ENCODE peak calls at places on chromosome 5, in four cellular contexts. Z, E, C and G are unnamed samples.

GRCh38 chr5:42870882-42871418 is 59.3 kb upstream of the SELENOP start:
- DNase-seq in Z (no peak), C (no peak), E (no peak), G (no peak)

GRCh38 chr5:104223885-104224773 is 661.5 kb upstream of the NUDT12 start:
- DNase-seq in Z (no peak), E (no peak), C (no peak), G (no peak)

GRCh38 chr5:122170630-122171029 is 41.3 kb downstream of the ZNF474 start:
- DNase-seq in Z (no peak), E (no peak), C (no peak), G (no peak)

GRCh38 chr5:142717582-142718215 is 31.8 kb upstream of the FGF1 start:
- DNase-seq in C (no peak), E (no peak), Z (peak; percentile 52), G (peak; percentile 33)

GRCh38 chr5:55800924-55801323 is 50.2 kb upstream of the IL31RA start:
- DNase-seq in E (no peak), Z (no peak), C (no peak), G (no peak)

GRCh38 chr5:151072234-151073025 is 8.4 kb downstream of the TNIP1 start:
- DNase-seq in C (no peak), Z (no peak), E (no peak), G (peak; percentile 75)

GRCh38 chr5:40171971-40172370 is 507.7 kb upstream of the PTGER4 start:
- DNase-seq in E (no peak), C (no peak), Z (no peak), G (no peak)

GRCh38 chr5:76960004-76960625 is 7.3 kb downstream of the CRHBP start:
- DNase-seq in Z (no peak), E (no peak), C (no peak), G (no peak)

GRCh38 chr5:113122053-113122452 is 145.5 kb downstream of the DCP2 start:
- DNase-seq in C (no peak), Z (no peak), E (no peak), G (no peak)

GRCh38 chr5:36450229-36451024 is 148.7 kb upstream of the RANBP3L start:
- DNase-seq in Z (no peak), E (no peak), C (no peak), G (no peak)

GRCh38 chr5:58958701-58959100 is 375.8 kb downstream of the RAB3C start:
- DNase-seq in Z (no peak), C (no peak), E (no peak), G (no peak)

GRCh38 chr5:142171270-142171669 is 62.7 kb downstream of the NDFIP1 start:
- DNase-seq in Z (no peak), E (no peak), C (peak; percentile 30), G (no peak)

GRCh38 chr5:76329346-76329745 is 73.7 kb upstream of the IQGAP2 start:
- DNase-seq in E (no peak), Z (no peak), C (no peak), G (no peak)

GRCh38 chr5:81969912-81970311 is 1.9 kb upstream of the ATG10 start:
- DNase-seq in C (no peak), E (no peak), Z (no peak), G (no peak)

DNA sequence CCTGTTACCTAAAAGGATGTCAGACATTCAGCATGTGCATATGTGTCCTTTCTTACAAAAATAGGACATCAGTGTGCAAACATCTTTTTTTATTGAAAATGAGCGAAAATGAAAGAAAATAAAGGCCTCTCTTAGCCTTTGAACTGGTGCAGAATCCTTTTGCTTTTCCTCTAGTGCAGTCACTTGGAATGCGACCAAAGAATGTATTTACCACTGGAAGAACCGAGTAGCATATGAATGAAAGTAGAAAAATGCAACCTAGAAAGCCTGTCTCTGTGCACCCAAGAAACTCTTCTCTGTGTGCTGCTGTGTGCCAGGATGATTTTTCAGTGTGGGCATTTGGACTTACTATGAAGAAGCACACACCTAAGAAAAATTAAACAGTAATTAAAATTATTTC is 26.8 kb downstream of the ADCY2 start:
- DNase-seq in Z (no peak), E (no peak), C (no peak), G (no peak)
- TF ChIP-seq RNF2 in Z (no peak), E (no peak), C (no peak), G (no peak)

DNA sequence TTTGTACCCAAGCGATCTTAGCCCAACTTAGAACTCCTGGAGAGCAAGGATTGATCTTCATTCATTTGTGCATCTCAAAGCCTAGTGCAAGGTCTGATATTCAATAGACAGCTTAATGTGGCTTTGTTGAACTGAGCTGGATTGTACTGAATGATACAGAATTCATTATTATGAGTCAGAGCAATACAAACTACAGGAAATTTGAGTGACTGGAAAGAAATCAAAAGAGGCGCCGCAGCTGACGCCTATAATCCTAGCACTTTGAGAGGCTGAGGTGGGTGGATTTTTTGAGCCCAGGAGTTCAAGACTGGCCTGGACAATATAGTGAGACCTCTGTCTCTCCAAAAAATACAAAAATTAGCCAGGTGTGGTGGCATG is 58.6 kb downstream of the ENC1 start:
- DNase-seq in Z (no peak), C (no peak), E (no peak), G (no peak)
- TF ChIP-seq RNF2 in Z (no peak), C (no peak), E (no peak), G (no peak)

DNA sequence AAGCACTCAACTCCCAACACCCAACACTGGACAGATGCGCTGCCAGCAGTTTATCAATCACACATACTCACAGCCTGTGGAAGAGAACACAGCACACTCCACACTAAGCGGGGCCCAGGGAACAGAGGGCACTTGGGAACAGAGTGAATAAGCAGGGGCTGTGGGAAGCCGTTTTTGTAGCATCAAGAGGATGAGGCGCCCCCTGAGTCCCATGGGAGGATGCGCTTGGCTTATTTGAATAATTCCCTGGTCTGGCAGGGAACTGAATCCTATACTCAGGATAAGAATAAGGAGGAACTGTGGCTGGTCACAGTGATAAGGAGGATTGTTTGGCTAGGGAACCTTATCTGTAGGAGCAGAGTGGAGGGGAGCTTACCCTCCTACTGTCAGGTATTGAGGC is 96.1 kb upstream of the DNAH5 start:
- DNase-seq in Z (no peak), C (no peak), E (no peak), G (no peak)
- TF ChIP-seq RNF2 in Z (no peak), C (no peak), E (no peak), G (no peak)

DNA sequence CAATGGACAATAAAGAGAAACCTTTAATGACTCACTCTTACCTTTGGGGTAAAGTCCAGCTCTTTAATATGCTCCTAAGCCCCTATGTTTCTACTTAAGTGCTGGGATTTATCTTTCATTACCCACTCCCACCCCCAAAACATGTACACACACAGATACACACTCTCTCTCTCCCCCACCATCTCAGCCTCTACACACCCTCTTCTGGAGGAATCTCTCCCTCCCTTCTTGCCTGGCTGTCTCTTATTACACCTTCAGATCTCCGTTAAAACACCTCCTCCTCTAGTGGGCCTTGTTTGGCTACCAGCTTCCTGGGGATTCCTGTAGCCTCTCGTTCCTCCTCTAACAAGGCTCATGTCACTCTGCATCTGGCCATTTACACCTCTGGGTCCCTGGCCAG is 6.9 kb downstream of the GPRIN1 start:
- DNase-seq in C (no peak), Z (no peak), E (no peak), G (no peak)
- TF ChIP-seq RNF2 in C (no peak), Z (no peak), E (no peak), G (no peak)